ENCODE peak calls at places on chromosomes 7 and 10, in five cellular contexts. Z is mesothelial cell of epicardium, S is NCI-H1105 treated with DMSO at 0.1 percent for 48 hours, U is cardiac fibroblast, C is T-helper 1 cell. N is an unnamed sample.

GRCh38 chr10:116316533-116316932 is 7.7 kb upstream of the CCDC172 start:
- DNase-seq in Z (no peak), C (no peak), S (no peak), U (no peak), N (no peak)

GRCh38 chr10:78905015-78905939 is 163.5 kb upstream of the ZMIZ1 start:
- DNase-seq in Z (no peak), S (no peak), U (no peak), C (no peak), N (no peak)

GRCh38 chr7:142298009-142298408 is 40.2 kb upstream of the PRSS58 start:
- DNase-seq in U (peak), Z (no peak), S (no peak), C (no peak), N (no peak)

GRCh38 chr10:71481746-71482410 is 85.2 kb downstream of the CDH23 start:
- DNase-seq in C (no peak), Z (no peak), U (no peak), S (no peak), N (no peak)

GRCh38 chr10:86411281-86411841 is 44.8 kb upstream of the GRID1 start:
- DNase-seq in S (no peak), U (peak), C (no peak), Z (no peak), N (no peak)

GRCh38 chr7:101271021-101271420 is 26.1 kb upstream of the FIS1 start:
- DNase-seq in C (no peak), Z (no peak), S (no peak), U (no peak), N (no peak)

GRCh38 chr7:74101061-74101681 is 17.6 kb downstream of the LIMK1 start:
- DNase-seq in Z (no peak), U (no peak), S (no peak), C (no peak), N (no peak)

GRCh38 chr10:91409869-91410637 is at the start of gene HECTD2:
- DNase-seq in C (peak), Z (peak), U (peak), S (peak), N (peak)

GRCh38 chr7:141920281-141920680 is 4.1 kb downstream of the OR9A4 start:
- DNase-seq in U (peak), C (no peak), S (no peak), Z (no peak), N (no peak)

GRCh38 chr7:50957427-50957826 is 174.7 kb upstream of the GRB10 start:
- DNase-seq in U (peak), Z (no peak), S (no peak), C (no peak), N (no peak)

GRCh38 chr10:124213471-124213870 is 120.1 kb upstream of the CHST15 start:
- DNase-seq in S (no peak), U (no peak), Z (no peak), C (no peak), N (no peak)

GRCh38 chr7:77538186-77538907 is 1.3 kb downstream of the PTPN12 start:
- DNase-seq in Z (no peak), C (no peak), U (peak), S (peak), N (peak)

GRCh38 chr10:133325392-133325760 is 11.3 kb downstream of the CALY start:
- DNase-seq in U (no peak), C (peak), Z (no peak), S (no peak), N (no peak)

GRCh38 chr7:27868117-27868516 is 128.2 kb downstream of the TAX1BP1 start:
- DNase-seq in U (peak), C (no peak), S (no peak), Z (no peak), N (no peak)

N was measured in NCI-H1092.